ENCODE peak calls at places on chromosomes 3 and 15, in four cellular contexts. One of them, this sample, is unnamed.

GRCh38 chr3:14565791-14566588 is 25.8 kb upstream of the GRIP2 start:
- DNase-seq in naive thymus-derived CD4-positive, alpha-beta T cell: no peak
- DNase-seq in dorsolateral prefrontal cortex: no peak
- DNase-seq in heart left ventricle: no peak
- DNase-seq in this sample: no peak

GRCh38 chr15:80242132-80242769 is 9.8 kb downstream of the CTXND1 start:
- DNase-seq in heart left ventricle: peak; percentile 40
- DNase-seq in naive thymus-derived CD4-positive, alpha-beta T cell: no peak
- DNase-seq in dorsolateral prefrontal cortex: no peak
- DNase-seq in this sample: no peak

GRCh38 chr15:25939122-25939521 is 76.0 kb upstream of the ATP10A start:
- DNase-seq in dorsolateral prefrontal cortex: no peak
- DNase-seq in naive thymus-derived CD4-positive, alpha-beta T cell: no peak
- DNase-seq in heart left ventricle: no peak
- DNase-seq in this sample: no peak

GRCh38 chr15:84865074-84865569 is 19.3 kb upstream of the SLC28A1 start:
- DNase-seq in dorsolateral prefrontal cortex: no peak
- DNase-seq in heart left ventricle: no peak
- DNase-seq in naive thymus-derived CD4-positive, alpha-beta T cell: no peak
- DNase-seq in this sample: no peak

GRCh38 chr3:132284006-132284405 is 33.2 kb upstream of the ACP3 start:
- DNase-seq in naive thymus-derived CD4-positive, alpha-beta T cell: no peak
- DNase-seq in heart left ventricle: no peak
- DNase-seq in dorsolateral prefrontal cortex: no peak
- DNase-seq in this sample: no peak

GRCh38 chr3:123158899-123159390 is 42.8 kb upstream of the SEC22A start:
- DNase-seq in naive thymus-derived CD4-positive, alpha-beta T cell: no peak
- DNase-seq in heart left ventricle: no peak
- DNase-seq in dorsolateral prefrontal cortex: no peak
- DNase-seq in this sample: no peak

GRCh38 chr3:110164632-110165240 is 827.4 kb upstream of the DPPA4 start:
- DNase-seq in naive thymus-derived CD4-positive, alpha-beta T cell: no peak
- DNase-seq in heart left ventricle: no peak
- DNase-seq in dorsolateral prefrontal cortex: no peak
- DNase-seq in this sample: no peak

GRCh38 chr15:68888419-68888818 is 41.9 kb upstream of the SPESP1 start:
- DNase-seq in naive thymus-derived CD4-positive, alpha-beta T cell: no peak
- DNase-seq in dorsolateral prefrontal cortex: no peak
- DNase-seq in heart left ventricle: no peak
- DNase-seq in this sample: no peak

GRCh38 chr15:49468440-49468839 is 45.4 kb downstream of the FGF7 start:
- DNase-seq in naive thymus-derived CD4-positive, alpha-beta T cell: no peak
- DNase-seq in dorsolateral prefrontal cortex: no peak
- DNase-seq in heart left ventricle: no peak
- DNase-seq in this sample: no peak

GRCh38 chr3:105594219-105594618 is 227.5 kb downstream of the ALCAM start:
- DNase-seq in heart left ventricle: no peak
- DNase-seq in dorsolateral prefrontal cortex: no peak
- DNase-seq in naive thymus-derived CD4-positive, alpha-beta T cell: no peak
- DNase-seq in this sample: no peak

GRCh38 chr15:43187544-43188155 is 2.4 kb downstream of the CCNDBP1 start:
- DNase-seq in naive thymus-derived CD4-positive, alpha-beta T cell: peak; percentile 16
- DNase-seq in heart left ventricle: no peak
- DNase-seq in dorsolateral prefrontal cortex: no peak
- DNase-seq in this sample: no peak

GRCh38 chr15:67914537-67915373 is 74.9 kb upstream of the RNU6-1 start:
- DNase-seq in heart left ventricle: peak; percentile 69
- DNase-seq in naive thymus-derived CD4-positive, alpha-beta T cell: no peak
- DNase-seq in dorsolateral prefrontal cortex: peak; percentile 47
- DNase-seq in this sample: no peak

GRCh38 chr3:66253790-66254620 is 33.2 kb downstream of the SLC25A26 start:
- DNase-seq in dorsolateral prefrontal cortex: no peak
- DNase-seq in heart left ventricle: no peak
- DNase-seq in naive thymus-derived CD4-positive, alpha-beta T cell: no peak
- DNase-seq in this sample: no peak

GRCh38 chr15:70826634-70827033 is 27.3 kb downstream of the LARP6 start:
- DNase-seq in heart left ventricle: peak; percentile 60
- DNase-seq in naive thymus-derived CD4-positive, alpha-beta T cell: no peak
- DNase-seq in dorsolateral prefrontal cortex: no peak
- DNase-seq in this sample: no peak

GRCh38 chr3:172388412-172389078 is 59.7 kb downstream of the GHSR start:
- DNase-seq in naive thymus-derived CD4-positive, alpha-beta T cell: no peak
- DNase-seq in dorsolateral prefrontal cortex: peak; percentile 46
- DNase-seq in heart left ventricle: no peak
- DNase-seq in this sample: no peak

GRCh38 chr3:12947504-12948369 is 106.4 kb upstream of the RPL32 start:
- DNase-seq in naive thymus-derived CD4-positive, alpha-beta T cell: no peak
- DNase-seq in dorsolateral prefrontal cortex: no peak
- DNase-seq in heart left ventricle: peak; percentile 75
- DNase-seq in this sample: no peak

GRCh38 chr15:69325456-69325971 is 26.8 kb downstream of the PAQR5 start:
- DNase-seq in dorsolateral prefrontal cortex: no peak
- DNase-seq in naive thymus-derived CD4-positive, alpha-beta T cell: no peak
- DNase-seq in heart left ventricle: no peak
- DNase-seq in this sample: no peak

GRCh38 chr3:50294089-50294488 is 1.9 kb upstream of the IFRD2 start:
- DNase-seq in heart left ventricle: no peak
- DNase-seq in dorsolateral prefrontal cortex: no peak
- DNase-seq in naive thymus-derived CD4-positive, alpha-beta T cell: no peak
- DNase-seq in this sample: no peak

GRCh38 chr3:46926039-46926438 is 48.5 kb downstream of the PTH1R start:
- DNase-seq in heart left ventricle: no peak
- DNase-seq in naive thymus-derived CD4-positive, alpha-beta T cell: no peak
- DNase-seq in dorsolateral prefrontal cortex: no peak
- DNase-seq in this sample: no peak

GRCh38 chr3:167350245-167350862 is 29.7 kb downstream of the ZBBX start:
- DNase-seq in heart left ventricle: no peak
- DNase-seq in dorsolateral prefrontal cortex: no peak
- DNase-seq in naive thymus-derived CD4-positive, alpha-beta T cell: no peak
- DNase-seq in this sample: no peak

GRCh38 chr3:179606534-179607085 is 2.0 kb downstream of the NDUFB5 start:
- DNase-seq in naive thymus-derived CD4-positive, alpha-beta T cell: no peak
- DNase-seq in dorsolateral prefrontal cortex: no peak
- DNase-seq in heart left ventricle: no peak
- DNase-seq in this sample: no peak

GRCh38 chr3:64838150-64838735 is 150.4 kb upstream of the ADAMTS9 start:
- DNase-seq in naive thymus-derived CD4-positive, alpha-beta T cell: no peak
- DNase-seq in heart left ventricle: no peak
- DNase-seq in dorsolateral prefrontal cortex: no peak
- DNase-seq in this sample: no peak

GRCh38 chr3:197692641-197693040 is 44.1 kb downstream of the RUBCN start:
- DNase-seq in naive thymus-derived CD4-positive, alpha-beta T cell: no peak
- DNase-seq in heart left ventricle: no peak
- DNase-seq in dorsolateral prefrontal cortex: no peak
- DNase-seq in this sample: no peak

GRCh38 chr3:195194559-195195161 is 76.3 kb downstream of the XXYLT1 start:
- DNase-seq in dorsolateral prefrontal cortex: no peak
- DNase-seq in naive thymus-derived CD4-positive, alpha-beta T cell: no peak
- DNase-seq in heart left ventricle: no peak
- DNase-seq in this sample: no peak

GRCh38 chr3:184453296-184453695 is 73.4 kb downstream of the CHRD start:
- DNase-seq in heart left ventricle: no peak
- DNase-seq in naive thymus-derived CD4-positive, alpha-beta T cell: no peak
- DNase-seq in dorsolateral prefrontal cortex: no peak
- DNase-seq in this sample: no peak

GRCh38 chr15:34609658-34610057 is 26.2 kb upstream of the GOLGA8B start:
- DNase-seq in dorsolateral prefrontal cortex: no peak
- DNase-seq in naive thymus-derived CD4-positive, alpha-beta T cell: no peak
- DNase-seq in heart left ventricle: no peak
- DNase-seq in this sample: no peak

GRCh38 chr3:126734324-126734723 is 30.3 kb downstream of the CHCHD6 start:
- DNase-seq in naive thymus-derived CD4-positive, alpha-beta T cell: no peak
- DNase-seq in dorsolateral prefrontal cortex: no peak
- DNase-seq in heart left ventricle: no peak
- DNase-seq in this sample: no peak

GRCh38 chr3:119125742-119126507 is 20.0 kb upstream of the TEX55 start:
- DNase-seq in naive thymus-derived CD4-positive, alpha-beta T cell: no peak
- DNase-seq in heart left ventricle: no peak
- DNase-seq in dorsolateral prefrontal cortex: no peak
- DNase-seq in this sample: no peak

GRCh38 chr3:10400749-10401495 is 80.0 kb upstream of the SEC13 start:
- DNase-seq in naive thymus-derived CD4-positive, alpha-beta T cell: no peak
- DNase-seq in heart left ventricle: no peak
- DNase-seq in dorsolateral prefrontal cortex: no peak
- DNase-seq in this sample: no peak

GRCh38 chr15:73273181-73274002 is 95.4 kb downstream of the HCN4 start:
- DNase-seq in naive thymus-derived CD4-positive, alpha-beta T cell: peak; percentile 3
- DNase-seq in heart left ventricle: no peak
- DNase-seq in dorsolateral prefrontal cortex: peak; percentile 67
- DNase-seq in this sample: peak; percentile 25

GRCh38 chr15:73264881-73265280 is 103.9 kb downstream of the HCN4 start:
- DNase-seq in dorsolateral prefrontal cortex: no peak
- DNase-seq in naive thymus-derived CD4-positive, alpha-beta T cell: no peak
- DNase-seq in heart left ventricle: no peak
- DNase-seq in this sample: no peak

GRCh38 chr15:73270366-73271097 is 98.2 kb downstream of the HCN4 start:
- DNase-seq in heart left ventricle: no peak
- DNase-seq in naive thymus-derived CD4-positive, alpha-beta T cell: no peak
- DNase-seq in dorsolateral prefrontal cortex: no peak
- DNase-seq in this sample: no peak

GRCh38 chr15:73265536-73266153 is 103.1 kb downstream of the HCN4 start:
- DNase-seq in dorsolateral prefrontal cortex: peak; percentile 52
- DNase-seq in heart left ventricle: no peak
- DNase-seq in naive thymus-derived CD4-positive, alpha-beta T cell: no peak
- DNase-seq in this sample: peak; percentile 12

GRCh38 chr15:73268457-73268856 is 100.3 kb downstream of the HCN4 start:
- DNase-seq in naive thymus-derived CD4-positive, alpha-beta T cell: no peak
- DNase-seq in dorsolateral prefrontal cortex: no peak
- DNase-seq in heart left ventricle: no peak
- DNase-seq in this sample: no peak
- H3K27ac ChIP-seq in naive thymus-derived CD4-positive, alpha-beta T cell: no peak overlapping the region
- H3K27ac ChIP-seq in dorsolateral prefrontal cortex: no peak overlapping the region
- H3K27ac ChIP-seq in heart left ventricle: no peak overlapping the region
- H3K27ac ChIP-seq in this sample: no peak overlapping the region

GRCh38 chr15:90294159-90294558 is 28.7 kb downstream of the NGRN start:
- DNase-seq in heart left ventricle: no peak
- DNase-seq in naive thymus-derived CD4-positive, alpha-beta T cell: no peak
- DNase-seq in dorsolateral prefrontal cortex: no peak
- DNase-seq in this sample: no peak
- H3K27ac ChIP-seq in heart left ventricle: no peak overlapping the region
- H3K27ac ChIP-seq in naive thymus-derived CD4-positive, alpha-beta T cell: no peak overlapping the region
- H3K27ac ChIP-seq in dorsolateral prefrontal cortex: no peak overlapping the region
- H3K27ac ChIP-seq in this sample: no peak overlapping the region

GRCh38 chr3:128502-128901 is 68.1 kb upstream of the CHL1 start:
- DNase-seq in heart left ventricle: no peak
- DNase-seq in naive thymus-derived CD4-positive, alpha-beta T cell: no peak
- DNase-seq in dorsolateral prefrontal cortex: no peak
- DNase-seq in this sample: no peak

GRCh38 chr3:124557-125179 is 71.9 kb upstream of the CHL1 start:
- DNase-seq in dorsolateral prefrontal cortex: no peak
- DNase-seq in naive thymus-derived CD4-positive, alpha-beta T cell: no peak
- DNase-seq in heart left ventricle: no peak
- DNase-seq in this sample: no peak

GRCh38 chr3:118666-119065 is 77.9 kb upstream of the CHL1 start:
- DNase-seq in naive thymus-derived CD4-positive, alpha-beta T cell: no peak
- DNase-seq in dorsolateral prefrontal cortex: no peak
- DNase-seq in heart left ventricle: no peak
- DNase-seq in this sample: no peak

DNA sequence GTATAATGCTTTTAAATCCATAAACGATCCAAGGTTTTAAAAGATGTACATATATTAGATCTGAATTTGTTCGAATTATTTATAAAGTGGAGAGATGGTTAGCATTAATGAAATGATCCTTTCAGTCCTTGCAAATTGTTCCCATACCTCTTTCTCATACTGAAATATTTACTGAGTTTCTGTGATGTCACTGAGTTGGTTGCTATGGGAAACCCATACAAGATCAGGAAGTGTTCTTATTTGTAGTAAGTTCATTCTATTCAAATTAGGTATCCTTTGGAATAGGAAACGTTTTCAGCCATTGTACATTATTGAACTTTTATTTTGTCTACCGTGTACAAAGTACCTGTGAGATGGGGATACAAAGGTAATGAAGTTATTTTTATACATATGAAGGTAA is 73.2 kb upstream of the CHL1 start:
- DNase-seq in dorsolateral prefrontal cortex: no peak
- DNase-seq in heart left ventricle: no peak
- DNase-seq in naive thymus-derived CD4-positive, alpha-beta T cell: no peak
- DNase-seq in this sample: no peak
- H3K27ac ChIP-seq in dorsolateral prefrontal cortex: no peak overlapping the region
- H3K27ac ChIP-seq in heart left ventricle: no peak overlapping the region
- H3K27ac ChIP-seq in naive thymus-derived CD4-positive, alpha-beta T cell: no peak overlapping the region
- H3K27ac ChIP-seq in this sample: no peak overlapping the region

DNA sequence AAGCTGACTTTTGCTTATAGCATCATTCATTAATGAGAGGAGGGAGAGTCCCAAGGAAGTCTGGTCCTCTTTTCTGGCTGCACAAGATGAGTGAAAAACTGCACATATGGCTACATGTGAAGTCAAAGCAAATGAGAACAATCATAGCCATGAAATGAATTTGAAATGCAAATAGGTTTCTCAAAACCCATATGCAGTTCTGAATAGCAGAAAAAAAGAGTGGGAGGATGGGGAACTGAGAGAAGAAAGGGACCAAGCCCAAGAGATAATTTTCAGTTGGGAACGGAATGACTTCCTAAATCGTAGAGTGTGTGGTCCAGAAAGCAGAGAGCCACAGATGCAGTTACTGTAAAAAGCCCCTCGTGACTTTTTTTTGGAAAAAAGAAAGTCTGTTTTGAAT is 66.3 kb downstream of the GTPBP8 start:
- DNase-seq in dorsolateral prefrontal cortex: no peak
- DNase-seq in naive thymus-derived CD4-positive, alpha-beta T cell: no peak
- DNase-seq in heart left ventricle: no peak
- DNase-seq in this sample: no peak
- H3K27ac ChIP-seq in dorsolateral prefrontal cortex: no peak overlapping the region
- H3K27ac ChIP-seq in naive thymus-derived CD4-positive, alpha-beta T cell: no peak overlapping the region
- H3K27ac ChIP-seq in heart left ventricle: no peak overlapping the region
- H3K27ac ChIP-seq in this sample: no peak overlapping the region

GRCh38 chr3:182241196-182241776 is 529.6 kb downstream of the SOX2 start:
- DNase-seq in heart left ventricle: no peak
- DNase-seq in naive thymus-derived CD4-positive, alpha-beta T cell: no peak
- DNase-seq in dorsolateral prefrontal cortex: no peak
- DNase-seq in this sample: no peak
- H3K27ac ChIP-seq in heart left ventricle: peak overlapping the region; percentile 79
- H3K27ac ChIP-seq in naive thymus-derived CD4-positive, alpha-beta T cell: no peak overlapping the region
- H3K27ac ChIP-seq in dorsolateral prefrontal cortex: peak overlapping the region; percentile 90
- H3K27ac ChIP-seq in this sample: no peak overlapping the region

GRCh38 chr3:25156526-25157075 is 271.5 kb upstream of the RARB start:
- DNase-seq in heart left ventricle: no peak
- DNase-seq in naive thymus-derived CD4-positive, alpha-beta T cell: no peak
- DNase-seq in dorsolateral prefrontal cortex: no peak
- DNase-seq in this sample: no peak
- H3K27ac ChIP-seq in heart left ventricle: no peak overlapping the region
- H3K27ac ChIP-seq in naive thymus-derived CD4-positive, alpha-beta T cell: no peak overlapping the region
- H3K27ac ChIP-seq in dorsolateral prefrontal cortex: no peak overlapping the region
- H3K27ac ChIP-seq in this sample: no peak overlapping the region

DNA sequence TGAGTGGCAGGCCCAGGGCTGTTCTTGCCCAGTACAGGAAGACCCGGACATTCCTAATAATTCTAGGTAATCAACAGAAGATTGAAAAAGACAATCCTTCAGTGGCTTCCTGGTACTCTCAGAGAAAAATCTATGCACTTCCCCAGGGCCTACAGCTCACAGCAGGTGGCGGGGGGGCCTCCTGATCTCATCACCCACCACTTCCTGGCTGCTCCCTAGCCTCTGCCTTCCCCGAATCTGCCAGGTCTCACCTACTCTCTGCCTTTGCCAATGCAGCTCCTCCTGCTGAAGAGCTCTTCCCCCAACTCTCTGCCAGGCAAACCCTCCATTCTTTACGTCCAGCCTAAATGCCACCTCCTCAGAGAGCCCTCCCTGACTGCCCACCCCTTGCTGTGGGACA is 37.5 kb downstream of the EHD4 start:
- DNase-seq in naive thymus-derived CD4-positive, alpha-beta T cell: peak; percentile 71
- DNase-seq in heart left ventricle: no peak
- DNase-seq in dorsolateral prefrontal cortex: no peak
- DNase-seq in this sample: peak; percentile 73
- H3K27ac ChIP-seq in naive thymus-derived CD4-positive, alpha-beta T cell: peak overlapping the region; percentile 83
- H3K27ac ChIP-seq in heart left ventricle: peak overlapping the region; percentile 81
- H3K27ac ChIP-seq in dorsolateral prefrontal cortex: peak overlapping the region; percentile 51
- H3K27ac ChIP-seq in this sample: peak overlapping the region; percentile 88